ENCODE peak calls at places on chromosomes 1 and 21, in ten cellular contexts. Z, E, U, H, K, R, S, M, W and N are unnamed samples.

GRCh38 chr1:237012789-237013383 is 8.6 kb upstream of the MT1HL1 start:
- DNase-seq in H (peak; percentile 5), S (peak; percentile 96), M (peak; percentile 89), Z (peak; percentile 61), U (no peak), R (peak; percentile 25), E (no peak), W (no peak), K (peak; percentile 71), N (peak; percentile 82)

GRCh38 chr1:223775054-223775453 is 62.7 kb downstream of the CAPN2 start:
- DNase-seq in U (no peak), M (no peak), R (no peak), K (no peak), W (no peak), S (no peak), E (no peak), H (no peak), Z (no peak), N (no peak)

GRCh38 chr1:114428083-114428754 is 82.8 kb downstream of the TRIM33 start:
- DNase-seq in H (no peak), U (no peak), Z (no peak), R (peak; percentile 38), S (no peak), M (no peak), K (no peak), W (no peak), E (no peak), N (no peak)

GRCh38 chr1:64515427-64515826 is 45.5 kb downstream of the CACHD1 start:
- DNase-seq in W (no peak), K (peak; percentile 49), R (no peak), E (no peak), U (peak; percentile 35), M (no peak), Z (no peak), S (peak; percentile 75), H (peak; percentile 30), N (peak; percentile 49)

GRCh38 chr1:82225407-82226197 is 424.9 kb downstream of the ADGRL2 start:
- DNase-seq in M (no peak), W (no peak), K (no peak), Z (no peak), S (no peak), R (peak; percentile 37), E (no peak), U (no peak), H (peak; percentile 77), N (no peak)

GRCh38 chr21:20646431-20646830 is 351.8 kb upstream of the NCAM2 start:
- DNase-seq in Z (no peak), S (no peak), R (no peak), M (no peak), U (no peak), W (no peak), H (no peak), K (no peak), E (no peak), N (peak; percentile 61)

GRCh38 chr1:43049487-43049886 is 90.8 kb upstream of the SLC2A1 start:
- DNase-seq in U (no peak), M (no peak), H (no peak), S (no peak), E (no peak), R (no peak), K (no peak), Z (no peak), W (no peak), N (no peak)

GRCh38 chr1:203480525-203481084 is 5.0 kb downstream of the PRELP start:
- DNase-seq in W (peak; percentile 89), S (peak; percentile 69), E (no peak), U (peak; percentile 52), M (peak; percentile 65), R (peak; percentile 94), K (peak; percentile 29), Z (peak; percentile 87), H (peak; percentile 82), N (peak; percentile 57)

GRCh38 chr1:38152351-38153082 is 105.9 kb upstream of the POU3F1 start:
- DNase-seq in R (peak; percentile 31), H (peak; percentile 36), K (no peak), W (peak; percentile 43), S (no peak), M (no peak), E (no peak), U (no peak), Z (no peak), N (no peak)

GRCh38 chr1:54167422-54168139 is 14.8 kb upstream of the CDCP2 start:
- DNase-seq in R (peak; percentile 65), S (no peak), Z (no peak), K (no peak), U (no peak), H (peak; percentile 92), M (no peak), E (no peak), W (no peak), N (no peak)

GRCh38 chr21:26844258-26845065 is 747 bp downstream of the ADAMTS1 start:
- DNase-seq in R (peak; percentile 33), U (peak; percentile 69), H (peak; percentile 64), S (peak; percentile 45), E (peak; percentile 74), Z (peak; percentile 53), W (peak; percentile 45), M (no peak), K (peak; percentile 68), N (peak; percentile 81)

GRCh38 chr1:245234217-245235120 is 79.7 kb downstream of the KIF26B start:
- DNase-seq in Z (no peak), E (peak; percentile 87), M (no peak), U (no peak), K (no peak), H (no peak), S (peak; percentile 77), R (no peak), W (no peak), N (no peak)

GRCh38 chr1:58699011-58699762 is 675 bp downstream of the MYSM1 start:
- DNase-seq in R (peak; percentile 13), W (peak; percentile 31), K (peak; percentile 9), Z (no peak), U (no peak), S (no peak), H (peak; percentile 8), E (no peak), M (no peak), N (no peak)

GRCh38 chr21:15682977-15683376 is 46.8 kb upstream of the USP25 start:
- DNase-seq in K (no peak), H (peak; percentile 43), U (no peak), Z (no peak), R (peak; percentile 66), W (no peak), E (no peak), M (no peak), S (no peak), N (no peak)

GRCh38 chr1:231958448-231958847 is 331.9 kb downstream of the DISC1 start:
- DNase-seq in S (no peak), H (no peak), Z (no peak), R (no peak), W (no peak), K (no peak), U (no peak), M (no peak), E (no peak), N (no peak)

GRCh38 chr1:215739028-215739427 is 171.9 kb downstream of the KCTD3 start:
- DNase-seq in K (no peak), W (no peak), Z (no peak), R (no peak), M (no peak), U (no peak), H (no peak), E (no peak), S (no peak), N (no peak)

GRCh38 chr1:234980657-234981396 is 147.8 kb downstream of the TOMM20 start:
- DNase-seq in K (peak; percentile 82), H (peak; percentile 91), R (peak; percentile 87), E (no peak), W (peak; percentile 4), Z (peak; percentile 82), S (peak; percentile 73), U (peak; percentile 88), M (peak; percentile 91), N (peak; percentile 85)

GRCh38 chr1:236081546-236082227 is 16.8 kb upstream of the NID1 start:
- DNase-seq in U (no peak), K (no peak), H (peak; percentile 15), R (peak; percentile 4), M (no peak), S (no peak), W (no peak), E (no peak), Z (no peak), N (no peak)

GRCh38 chr1:199859525-199859924 is 168.0 kb upstream of the NR5A2 start:
- DNase-seq in W (no peak), E (no peak), Z (no peak), M (no peak), K (peak; percentile 7), R (peak; percentile 98), H (peak; percentile 67), S (no peak), U (no peak), N (no peak)

GRCh38 chr1:204123376-204123775 is 28.5 kb downstream of the ETNK2 start:
- DNase-seq in K (no peak), W (no peak), M (no peak), R (no peak), H (no peak), Z (no peak), U (no peak), S (no peak), E (peak; percentile 65), N (no peak)

GRCh38 chr1:191831572-191831971 is 326.7 kb upstream of the RGS18 start:
- DNase-seq in U (no peak), S (no peak), Z (no peak), H (no peak), K (no peak), R (peak; percentile 18), E (peak; percentile 41), M (no peak), W (peak; percentile 44), N (no peak)

GRCh38 chr1:27544818-27545612 is 55.0 kb upstream of the WASF2 start:
- DNase-seq in W (no peak), U (no peak), E (no peak), R (no peak), Z (no peak), H (no peak), M (no peak), S (no peak), K (peak; percentile 77), N (no peak)
- H3K4me1 ChIP-seq in W (no peaks in the 10 kb centered on the region), U (peaks cover 71% of the 10 kb centered on the region), E (no peaks in the 10 kb centered on the region), R (peaks cover 47% of the 10 kb centered on the region), Z (peaks cover 6% of the 10 kb centered on the region), H (peaks cover 59% of the 10 kb centered on the region), M (peaks cover 71% of the 10 kb centered on the region), S (peaks cover 16% of the 10 kb centered on the region), K (peaks cover 70% of the 10 kb centered on the region), N (peaks cover 18% of the 10 kb centered on the region)

GRCh38 chr1:9717193-9718005 is 65.9 kb downstream of the PIK3CD start:
- DNase-seq in H (no peak), R (no peak), E (no peak), W (peak; percentile 88), S (no peak), K (peak; percentile 32), Z (peak; percentile 92), U (peak; percentile 49), M (no peak), N (peak; percentile 91)
- H3K4me3 ChIP-seq in H (no peak overlapping the region), R (no peak overlapping the region), E (no peak overlapping the region), W (peak overlapping the region; percentile 71), S (no peak overlapping the region), K (peak overlapping the region; percentile 32), Z (no peak overlapping the region), U (peak overlapping the region; percentile 2), M (peak overlapping the region; percentile 13), N (peak overlapping the region; percentile 9)

GRCh38 chr1:1318777-1319645 is 5.4 kb downstream of the INTS11 start:
- DNase-seq in Z (no peak), E (no peak), S (no peak), R (no peak), U (no peak), K (no peak), W (no peak), M (no peak), H (no peak), N (no peak)
- H3K36me3 ChIP-seq in Z (no peaks in the 10 kb centered on the region), E (no peaks in the 10 kb centered on the region), S (no peaks in the 10 kb centered on the region), R (peaks cover 33% of the 10 kb centered on the region), U (peaks cover 57% of the 10 kb centered on the region), K (peaks cover 64% of the 10 kb centered on the region), W (peaks cover 6% of the 10 kb centered on the region), M (peaks cover 12% of the 10 kb centered on the region), H (peaks cover 12% of the 10 kb centered on the region), N (peaks cover 70% of the 10 kb centered on the region)

GRCh38 chr1:155080250-155081228 is 1.9 kb downstream of the EFNA3 start:
- DNase-seq in R (peak; percentile 30), M (no peak), Z (peak; percentile 73), U (no peak), S (no peak), K (no peak), H (no peak), E (peak; percentile 95), W (peak; percentile 32), N (no peak)
- H3K4me1 ChIP-seq in R (peaks cover 68% of the 10 kb centered on the region), M (peaks cover 51% of the 10 kb centered on the region), Z (peaks cover 59% of the 10 kb centered on the region), U (peaks cover 24% of the 10 kb centered on the region), S (peaks cover 57% of the 10 kb centered on the region), K (peaks cover 65% of the 10 kb centered on the region), H (peaks cover 65% of the 10 kb centered on the region), E (peaks cover 34% of the 10 kb centered on the region), W (peaks cover 59% of the 10 kb centered on the region), N (peaks cover 40% of the 10 kb centered on the region)